ENCODE peak calls at places on chromosome 11, in eight cellular contexts. One of them, this sample, is unnamed.

GRCh38 chr11:60469723-60470122 is 14.1 kb downstream of the MS4A1 start:
- DNase-seq in left cardiac atrium: no peak
- DNase-seq in activated naive CD8-positive, alpha-beta T cell treated with anti-CD3 and anti-CD28 coated beads, Interleukin-2, amount 50 U/mL, for 24 hours: no peak
- DNase-seq in sciatic nerve: no peak
- DNase-seq in activated T-cell treated with anti-CD3 and anti-CD28 coated beads for 24 hours: no peak
- DNase-seq in COLO829: no peak
- DNase-seq in fibroblast of pulmonary artery: no peak
- DNase-seq in Ammon's horn: no peak
- DNase-seq in this sample: no peak

GRCh38 chr11:1994121-1994520 is 3.5 kb downstream of the H19 start:
- DNase-seq in left cardiac atrium: no peak
- DNase-seq in activated naive CD8-positive, alpha-beta T cell treated with anti-CD3 and anti-CD28 coated beads, Interleukin-2, amount 50 U/mL, for 24 hours: no peak
- DNase-seq in sciatic nerve: peak; percentile 45
- DNase-seq in activated T-cell treated with anti-CD3 and anti-CD28 coated beads for 24 hours: no peak
- DNase-seq in COLO829: no peak
- DNase-seq in fibroblast of pulmonary artery: no peak
- DNase-seq in Ammon's horn: no peak
- DNase-seq in this sample: no peak

GRCh38 chr11:58801302-58801701 is 43.2 kb downstream of the GLYATL2 start:
- DNase-seq in left cardiac atrium: no peak
- DNase-seq in activated naive CD8-positive, alpha-beta T cell treated with anti-CD3 and anti-CD28 coated beads, Interleukin-2, amount 50 U/mL, for 24 hours: no peak
- DNase-seq in sciatic nerve: no peak
- DNase-seq in activated T-cell treated with anti-CD3 and anti-CD28 coated beads for 24 hours: no peak
- DNase-seq in COLO829: no peak
- DNase-seq in fibroblast of pulmonary artery: no peak
- DNase-seq in Ammon's horn: no peak
- DNase-seq in this sample: no peak

GRCh38 chr11:29809121-29809520 is 207.7 kb downstream of the KCNA4 start:
- DNase-seq in left cardiac atrium: no peak
- DNase-seq in activated naive CD8-positive, alpha-beta T cell treated with anti-CD3 and anti-CD28 coated beads, Interleukin-2, amount 50 U/mL, for 24 hours: no peak
- DNase-seq in sciatic nerve: no peak
- DNase-seq in activated T-cell treated with anti-CD3 and anti-CD28 coated beads for 24 hours: no peak
- DNase-seq in COLO829: no peak
- DNase-seq in fibroblast of pulmonary artery: peak; percentile 58
- DNase-seq in Ammon's horn: no peak
- DNase-seq in this sample: no peak

GRCh38 chr11:68471360-68472340 is 11.1 kb downstream of the PPP6R3 start:
- DNase-seq in left cardiac atrium: no peak
- DNase-seq in activated naive CD8-positive, alpha-beta T cell treated with anti-CD3 and anti-CD28 coated beads, Interleukin-2, amount 50 U/mL, for 24 hours: peak; percentile 62
- DNase-seq in sciatic nerve: no peak
- DNase-seq in activated T-cell treated with anti-CD3 and anti-CD28 coated beads for 24 hours: peak; percentile 30
- DNase-seq in COLO829: no peak
- DNase-seq in fibroblast of pulmonary artery: peak; percentile 91
- DNase-seq in Ammon's horn: no peak
- DNase-seq in this sample: no peak

GRCh38 chr11:5351208-5351607 is at the start of gene OR51B6:
- DNase-seq in left cardiac atrium: no peak
- DNase-seq in activated naive CD8-positive, alpha-beta T cell treated with anti-CD3 and anti-CD28 coated beads, Interleukin-2, amount 50 U/mL, for 24 hours: no peak
- DNase-seq in sciatic nerve: no peak
- DNase-seq in activated T-cell treated with anti-CD3 and anti-CD28 coated beads for 24 hours: no peak
- DNase-seq in COLO829: no peak
- DNase-seq in fibroblast of pulmonary artery: no peak
- DNase-seq in Ammon's horn: no peak
- DNase-seq in this sample: no peak

GRCh38 chr11:50080256-50080655 is 47.6 kb downstream of the OR4C45 start:
- DNase-seq in left cardiac atrium: no peak
- DNase-seq in activated naive CD8-positive, alpha-beta T cell treated with anti-CD3 and anti-CD28 coated beads, Interleukin-2, amount 50 U/mL, for 24 hours: no peak
- DNase-seq in sciatic nerve: no peak
- DNase-seq in activated T-cell treated with anti-CD3 and anti-CD28 coated beads for 24 hours: no peak
- DNase-seq in COLO829: no peak
- DNase-seq in fibroblast of pulmonary artery: no peak
- DNase-seq in Ammon's horn: no peak
- DNase-seq in this sample: no peak

GRCh38 chr11:44940835-44941234 is 9.8 kb downstream of the TP53I11 start:
- DNase-seq in left cardiac atrium: no peak
- DNase-seq in activated naive CD8-positive, alpha-beta T cell treated with anti-CD3 and anti-CD28 coated beads, Interleukin-2, amount 50 U/mL, for 24 hours: no peak
- DNase-seq in sciatic nerve: no peak
- DNase-seq in activated T-cell treated with anti-CD3 and anti-CD28 coated beads for 24 hours: no peak
- DNase-seq in COLO829: no peak
- DNase-seq in fibroblast of pulmonary artery: no peak
- DNase-seq in Ammon's horn: no peak
- DNase-seq in this sample: no peak

GRCh38 chr11:113505541-113506375 is 30.6 kb upstream of the DRD2 start:
- DNase-seq in left cardiac atrium: no peak
- DNase-seq in activated naive CD8-positive, alpha-beta T cell treated with anti-CD3 and anti-CD28 coated beads, Interleukin-2, amount 50 U/mL, for 24 hours: no peak
- DNase-seq in sciatic nerve: peak; percentile 61
- DNase-seq in activated T-cell treated with anti-CD3 and anti-CD28 coated beads for 24 hours: no peak
- DNase-seq in COLO829: peak; percentile 95
- DNase-seq in fibroblast of pulmonary artery: peak; percentile 90
- DNase-seq in Ammon's horn: peak; percentile 91
- DNase-seq in this sample: peak; percentile 97

GRCh38 chr11:6438979-6439571 is 1.7 kb downstream of the HPX start:
- DNase-seq in left cardiac atrium: peak; percentile 54
- DNase-seq in activated naive CD8-positive, alpha-beta T cell treated with anti-CD3 and anti-CD28 coated beads, Interleukin-2, amount 50 U/mL, for 24 hours: peak; percentile 29
- DNase-seq in sciatic nerve: no peak
- DNase-seq in activated T-cell treated with anti-CD3 and anti-CD28 coated beads for 24 hours: peak; percentile 35
- DNase-seq in COLO829: peak; percentile 50
- DNase-seq in fibroblast of pulmonary artery: peak; percentile 70
- DNase-seq in Ammon's horn: peak; percentile 83
- DNase-seq in this sample: peak; percentile 77

GRCh38 chr11:93169950-93170561 is 27.7 kb downstream of the SLC36A4 start:
- DNase-seq in left cardiac atrium: no peak
- DNase-seq in activated naive CD8-positive, alpha-beta T cell treated with anti-CD3 and anti-CD28 coated beads, Interleukin-2, amount 50 U/mL, for 24 hours: no peak
- DNase-seq in sciatic nerve: no peak
- DNase-seq in activated T-cell treated with anti-CD3 and anti-CD28 coated beads for 24 hours: no peak
- DNase-seq in COLO829: peak; percentile 4
- DNase-seq in fibroblast of pulmonary artery: peak; percentile 55
- DNase-seq in Ammon's horn: peak; percentile 26
- DNase-seq in this sample: peak; percentile 34

This sample was measured in pons.